ENCODE peak calls at places on chromosome 6, in five cellular contexts. M is transverse colon, A is body of pancreas, N is uterus, J is Peyer's patch. U is an unnamed sample.

GRCh38 chr6:145310116-145310515 is 425.2 kb downstream of the EPM2A start:
- DNase-seq in M (no peak), A (no peak), N (no peak), J (no peak), U (no peak)

GRCh38 chr6:111423960-111424846 is 58.8 kb downstream of the REV3L start:
- DNase-seq in M (peak), A (peak), N (no peak), J (no peak), U (no peak)

GRCh38 chr6:113909224-113909856 is 52.2 kb downstream of the MARCKS start:
- DNase-seq in M (no peak), A (no peak), N (no peak), J (no peak), U (peak)

GRCh38 chr6:105384004-105384403 is 18.9 kb downstream of the PREP start:
- DNase-seq in M (peak), A (no peak), N (no peak), J (peak), U (no peak)

GRCh38 chr6:77467038-77467437 is 3.7 kb upstream of the HTR1B start:
- DNase-seq in M (no peak), A (no peak), N (no peak), J (no peak), U (no peak)

GRCh38 chr6:71478834-71479541 is 190.4 kb downstream of the OGFRL1 start:
- DNase-seq in M (no peak), A (no peak), N (no peak), J (no peak), U (no peak)

GRCh38 chr6:166553563-166554271 is 32.8 kb downstream of the RAMACL start:
- DNase-seq in M (no peak), A (no peak), N (peak), J (no peak), U (no peak)

GRCh38 chr6:23874985-23875384 is 251.0 kb upstream of the NRSN1 start:
- DNase-seq in M (no peak), A (no peak), N (no peak), J (no peak), U (no peak)

GRCh38 chr6:53582963-53583362 is 38.1 kb upstream of the GCLC start:
- DNase-seq in M (no peak), A (no peak), N (no peak), J (no peak), U (no peak)

GRCh38 chr6:13044896-13045295 is 283.4 kb downstream of the TBC1D7 start:
- DNase-seq in M (no peak), A (no peak), N (no peak), J (no peak), U (no peak)

GRCh38 chr6:45691426-45691825 is 313.7 kb upstream of the SUPT3H start:
- DNase-seq in M (no peak), A (no peak), N (no peak), J (no peak), U (no peak)

GRCh38 chr6:40998661-40999060 is 40.4 kb downstream of the UNC5CL start:
- DNase-seq in M (no peak), A (peak), N (no peak), J (no peak), U (no peak)

GRCh38 chr6:170047813-170048212 is 243.1 kb downstream of the DLL1 start:
- DNase-seq in M (peak), A (no peak), N (peak), J (peak), U (peak)

GRCh38 chr6:13760948-13761347 is 49.3 kb upstream of the RANBP9 start:
- DNase-seq in M (no peak), A (no peak), N (no peak), J (no peak), U (peak)

GRCh38 chr6:167538746-167539145 is 213.9 kb downstream of the TTLL2 start:
- DNase-seq in M (no peak), A (no peak), N (no peak), J (no peak), U (no peak)

GRCh38 chr6:45812937-45813336 is 202.7 kb downstream of the CLIC5 start:
- DNase-seq in M (no peak), A (no peak), N (no peak), J (no peak), U (no peak)

GRCh38 chr6:158015545-158015944 is 33.9 kb downstream of the SYNJ2 start:
- DNase-seq in M (no peak), A (no peak), N (no peak), J (no peak), U (no peak)

GRCh38 chr6:56259682-56260081 is 12.3 kb upstream of the COL21A1 start:
- DNase-seq in M (no peak), A (peak), N (no peak), J (no peak), U (no peak)

GRCh38 chr6:33935439-33936080 is 131.8 kb upstream of the MLN start:
- DNase-seq in M (no peak), A (no peak), N (no peak), J (no peak), U (no peak)

GRCh38 chr6:39449022-39449421 is 126.5 kb upstream of the KCNK16 start:
- DNase-seq in M (no peak), A (no peak), N (no peak), J (no peak), U (no peak)

GRCh38 chr6:44650947-44651346 is 263.4 kb downstream of the CDC5L start:
- DNase-seq in M (no peak), A (no peak), N (no peak), J (no peak), U (no peak)

GRCh38 chr6:128024976-128025375 is 124.1 kb upstream of the THEMIS start:
- DNase-seq in M (no peak), A (no peak), N (no peak), J (no peak), U (no peak)

GRCh38 chr6:52712136-52712535 is 41.2 kb downstream of the TMEM14A start:
- DNase-seq in M (no peak), A (no peak), N (no peak), J (no peak), U (no peak)

GRCh38 chr6:88402909-88403308 is 236.8 kb upstream of the CNR1 start:
- DNase-seq in M (no peak), A (no peak), N (no peak), J (no peak), U (no peak)

GRCh38 chr6:29028821-29029220 is 16.2 kb downstream of the OR2W1 start:
- DNase-seq in M (no peak), A (no peak), N (no peak), J (no peak), U (no peak)

GRCh38 chr6:157217894-157218370 is 105.4 kb downstream of the TMEM242 start:
- DNase-seq in M (no peak), A (no peak), N (no peak), J (peak), U (no peak)

GRCh38 chr6:149934249-149935156 is 7.3 kb upstream of the ULBP2 start:
- DNase-seq in M (peak), A (peak), N (peak), J (peak), U (peak)

GRCh38 chr6:132598473-132598872 is 8.9 kb upstream of the TAAR5 start:
- DNase-seq in M (no peak), A (peak), N (no peak), J (no peak), U (peak)

DNA sequence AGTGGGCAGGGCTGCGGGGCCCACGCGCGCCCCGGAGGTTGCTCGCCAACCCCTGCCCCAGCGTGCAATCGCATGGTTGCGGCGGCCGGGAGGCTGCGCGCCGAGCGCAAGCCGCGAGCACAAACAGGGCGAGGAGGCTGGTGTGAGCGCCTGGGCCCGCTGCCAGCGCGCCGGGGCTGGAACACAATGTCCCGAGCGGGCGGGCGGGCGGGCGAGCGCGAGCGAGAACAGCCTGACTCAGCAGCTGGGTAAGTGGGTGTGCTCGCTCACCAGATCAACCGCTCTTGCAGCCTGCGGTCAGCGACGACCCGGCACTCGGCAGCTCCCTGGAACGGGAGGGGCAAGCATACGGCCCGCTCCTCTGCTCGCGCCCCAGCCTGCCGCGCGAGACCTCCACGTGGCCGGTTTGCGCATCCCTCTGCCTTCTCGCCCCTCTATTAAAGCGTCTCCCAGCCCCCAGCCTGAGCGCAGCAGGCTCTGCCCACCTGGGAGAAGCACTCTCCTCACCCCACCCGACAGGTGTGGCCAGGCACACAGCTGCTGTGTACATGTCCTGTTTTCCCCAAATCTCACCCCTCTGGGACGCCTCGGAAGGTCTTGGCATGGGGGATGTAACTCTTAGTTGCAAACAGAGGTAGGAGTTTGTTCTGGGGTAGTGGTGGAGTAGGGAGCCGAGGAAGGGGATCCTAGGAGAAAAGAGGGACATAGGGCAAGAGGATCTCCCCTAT is 8.7 kb upstream of the ARMC12 start:
- DNase-seq in M (peak), A (peak), N (peak), J (peak), U (peak)
- TF ChIP-seq POLR2A in M (peak), A (peak), N (peak), J (peak), U (peak)

GRCh38 chr6:20534295-20534897 is at the start of gene CDKAL1:
- DNase-seq in M (peak), A (peak), N (peak), J (peak), U (peak)
- TF ChIP-seq POLR2A in M (peak), A (peak), N (peak), J (peak), U (peak)

GRCh38 chr6:7910654-7911344 is at the start of gene TXNDC5:
- DNase-seq in M (peak), A (peak), N (peak), J (peak), U (peak)

GRCh38 chr6:7910298-7910653 is 312 bp downstream of the TXNDC5 start:
- DNase-seq in M (no peak), A (no peak), N (no peak), J (no peak), U (no peak)

GRCh38 chr6:7911345-7911725 is 747 bp upstream of the TXNDC5 start:
- DNase-seq in M (peak), A (no peak), N (no peak), J (peak), U (no peak)

GRCh38 chr6:7912024-7912423 is 1.4 kb upstream of the TXNDC5 start:
- DNase-seq in M (no peak), A (no peak), N (no peak), J (no peak), U (no peak)

DNA sequence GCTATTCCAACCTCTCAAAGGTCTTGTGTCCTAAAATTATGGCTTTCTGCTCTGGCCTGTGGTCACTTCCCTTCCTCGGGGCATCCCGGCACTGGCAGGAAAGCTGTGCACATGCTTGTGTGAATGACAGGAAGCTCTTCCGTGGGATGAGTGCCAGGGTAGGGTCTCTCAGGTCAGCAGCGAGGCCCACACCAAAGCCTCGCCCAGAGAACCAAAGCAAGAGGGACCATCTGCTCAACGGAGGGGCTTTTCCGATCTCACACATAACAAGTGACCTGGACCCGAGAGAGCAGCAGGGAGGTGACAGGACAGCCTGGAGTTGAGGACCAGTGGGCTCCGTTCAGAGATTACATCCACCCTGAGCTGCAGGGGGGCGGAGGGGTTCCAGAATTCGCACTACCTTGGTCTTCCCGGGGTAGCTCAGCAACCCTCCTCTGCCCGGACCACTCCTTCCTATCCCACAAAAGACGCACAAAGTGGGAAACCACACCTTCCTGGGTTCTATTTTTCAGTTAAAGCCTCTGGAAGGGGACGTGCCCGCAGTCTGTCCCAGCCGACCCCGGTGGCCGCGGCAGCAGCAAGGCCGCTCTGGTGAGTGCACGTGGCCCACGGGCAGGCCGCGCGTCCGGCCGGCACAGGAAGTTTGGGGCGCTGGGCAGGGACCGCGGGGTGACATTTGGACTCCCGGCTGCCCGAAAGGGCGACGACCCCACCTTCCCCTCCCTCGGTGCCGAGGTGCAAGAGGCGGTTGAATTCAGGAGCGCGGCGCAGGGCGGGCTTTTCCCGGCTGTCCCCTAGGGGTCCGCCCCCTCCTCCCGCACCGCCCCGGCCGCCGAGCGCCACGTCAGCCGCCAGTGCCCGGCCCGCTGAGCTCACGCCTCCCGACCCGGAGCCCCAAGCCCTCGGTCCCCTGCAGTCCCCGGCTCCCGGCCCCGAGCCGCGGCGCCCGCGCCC is 988 bp downstream of the TXNDC5 start:
- DNase-seq in M (peak), A (peak), N (peak), J (peak), U (peak)
- TF ChIP-seq POLR2A in M (peak), A (peak), N (peak), J (no peak), U (no peak)

DNA sequence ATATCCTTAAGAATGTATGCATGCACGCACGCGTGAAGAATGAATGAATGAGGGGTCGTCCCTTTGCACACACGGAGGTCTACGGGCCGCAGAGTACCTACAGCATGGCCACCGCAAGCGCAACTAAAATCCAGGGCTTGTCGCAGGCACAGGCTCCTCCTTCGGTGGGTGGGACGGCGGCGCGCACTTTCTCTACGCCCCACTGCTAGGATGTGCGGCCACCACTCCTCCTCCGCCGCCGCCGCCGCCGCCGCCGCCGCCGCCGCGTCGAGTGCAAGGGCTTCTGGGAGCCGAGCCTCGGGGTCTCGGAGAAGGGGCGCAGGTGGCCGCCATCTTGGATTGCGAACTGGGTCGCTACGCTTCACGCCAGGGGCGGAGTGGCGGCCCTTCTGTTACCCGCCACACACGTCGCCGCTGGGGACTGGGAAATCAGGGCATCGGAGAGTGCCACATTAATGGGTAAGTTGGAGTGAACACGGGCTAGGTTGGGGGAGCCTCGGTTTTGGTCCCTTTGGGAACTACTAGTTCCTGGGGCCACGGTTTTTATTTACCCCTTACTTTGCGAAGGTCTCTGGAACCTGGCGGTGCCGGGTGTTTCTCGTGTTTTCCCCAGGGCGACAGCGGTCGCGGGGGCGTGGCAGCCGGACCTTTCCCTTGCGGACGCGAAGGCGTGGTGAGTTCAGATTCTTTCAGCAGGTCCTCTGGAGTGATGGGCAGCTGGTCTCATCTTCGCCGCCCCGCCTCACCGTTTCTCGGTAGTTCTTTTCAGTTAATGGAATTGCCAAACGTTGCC is at the start of gene KPNA5:
- DNase-seq in M (peak), A (peak), N (peak), J (peak), U (peak)
- TF ChIP-seq POLR2A in M (peak), A (peak), N (peak), J (peak), U (peak)

DNA sequence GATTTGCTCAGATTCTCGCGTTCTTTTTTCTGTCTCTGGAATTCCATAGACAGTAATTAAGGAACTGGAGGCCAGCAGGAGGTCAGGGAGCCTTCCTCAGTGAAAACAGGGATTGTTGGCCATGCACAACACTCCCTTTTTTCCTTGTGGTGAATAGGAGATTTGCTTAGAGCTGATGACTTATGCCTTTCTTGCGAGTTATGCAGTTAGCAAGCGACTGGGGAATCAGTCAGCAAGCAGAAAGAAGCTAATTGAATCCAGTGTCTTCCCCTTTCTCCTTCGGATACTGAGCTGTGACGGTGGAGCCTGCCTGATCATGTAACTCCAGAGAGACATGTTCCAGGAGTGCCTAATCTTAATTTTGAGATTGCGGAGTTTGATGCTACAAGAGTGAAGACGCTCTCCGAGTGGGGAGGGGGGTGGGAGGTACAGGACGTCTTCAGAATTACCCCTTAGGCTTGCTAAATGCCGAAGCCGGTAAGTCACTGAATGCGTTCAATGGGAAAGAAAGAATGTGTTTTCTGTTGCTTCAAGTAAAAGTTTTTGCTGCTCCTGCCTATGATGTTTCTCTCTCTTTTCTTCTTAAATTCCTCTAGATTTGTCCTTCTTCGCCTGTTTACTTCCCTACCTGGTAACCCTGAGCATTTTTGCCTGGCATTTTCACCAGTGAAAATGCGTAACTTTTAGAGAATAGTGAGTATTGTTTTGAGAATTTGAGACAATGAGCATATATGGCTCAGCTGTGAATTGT is 165.9 kb downstream of the SASH1 start:
- DNase-seq in M (no peak), A (no peak), N (no peak), J (no peak), U (no peak)
- TF ChIP-seq POLR2A in M (peak), A (no peak), N (no peak), J (no peak), U (no peak)

DNA sequence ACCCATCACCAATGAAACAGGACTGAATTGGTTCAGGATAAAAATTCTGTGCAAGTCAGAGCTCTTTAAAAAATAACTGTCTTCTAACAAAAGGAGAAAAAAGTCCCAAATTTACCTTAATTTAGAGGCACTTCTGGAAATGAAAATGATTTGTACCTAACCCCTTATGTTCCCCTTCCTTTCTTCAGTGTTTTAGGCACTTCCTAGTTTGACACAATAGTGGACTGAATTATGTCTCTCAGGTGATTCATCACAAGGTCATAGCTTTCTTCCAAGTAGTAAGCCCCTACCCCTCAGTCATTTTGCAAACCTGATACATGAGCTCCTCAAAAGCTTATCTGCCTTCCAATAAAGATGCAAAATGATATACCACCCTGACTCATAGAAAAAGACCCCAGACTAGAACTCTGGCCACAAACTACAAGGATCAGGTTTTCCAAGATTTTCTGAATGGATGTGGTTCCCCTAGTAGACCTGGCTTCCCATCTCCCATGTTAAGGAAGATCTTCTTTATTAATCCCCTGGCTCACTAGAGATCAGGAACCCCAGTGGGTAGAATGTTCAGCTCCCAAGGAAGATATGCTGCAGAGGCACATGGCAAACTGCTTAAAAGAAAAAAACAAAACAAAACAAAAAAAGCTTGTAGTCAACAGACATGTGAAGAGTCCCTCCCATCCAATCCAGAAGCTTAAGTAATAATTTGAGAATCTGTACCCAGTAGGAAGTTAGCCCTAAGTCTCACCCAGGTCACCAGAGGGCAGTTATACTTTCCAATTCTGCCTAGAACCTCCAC is 3.6 kb downstream of the PPP1R10 start:
- DNase-seq in M (no peak), A (no peak), N (no peak), J (no peak), U (peak)
- TF ChIP-seq POLR2A in M (no peak), A (no peak), N (no peak), J (no peak), U (no peak)